ENCODE peak calls at places on chromosome 1, in ten cellular contexts. U is A549, G is PC-3, P is GM10248, L is lung, A is WTC11, Y is breast epithelium, D is BE2C, Z is HFFc6, I is AG10803. X is an unnamed sample.

GRCh38 chr1:2820731-2821372 is 19.4 kb upstream of the TTC34 start:
- DNase-seq in L (no peak), P (no peak), U (no peak), A (no peak), I (no peak), Z (no peak), Y (no peak), G (no peak), D (no peak), X (no peak)

GRCh38 chr1:161013591-161014513 is 7.1 kb downstream of the F11R start:
- DNase-seq in Z (no peak), G (peak; percentile 65), U (peak; percentile 92), I (peak; percentile 62), D (no peak), P (peak; percentile 84), Y (peak; percentile 93), L (peak; percentile 92), A (peak; percentile 79), X (no peak)

GRCh38 chr1:18635833-18636671 is 5.4 kb downstream of the PAX7 start:
- DNase-seq in U (no peak), A (peak; percentile 62), I (peak; percentile 3), Z (peak; percentile 3), Y (no peak), P (no peak), L (no peak), G (peak; percentile 22), D (no peak), X (no peak)

GRCh38 chr1:41539999-41540398 is 55.5 kb upstream of the EDN2 start:
- DNase-seq in Z (no peak), G (no peak), A (no peak), P (no peak), L (no peak), D (no peak), Y (no peak), U (no peak), I (no peak), X (no peak)

GRCh38 chr1:39637301-39637700 is 2.1 kb downstream of the HEYL start:
- DNase-seq in I (no peak), A (no peak), D (no peak), Y (no peak), P (no peak), L (no peak), U (no peak), G (no peak), Z (no peak), X (no peak)

GRCh38 chr1:99525313-99525712 is 120.6 kb upstream of the PALMD start:
- DNase-seq in Y (no peak), U (no peak), P (no peak), D (no peak), L (no peak), A (no peak), G (no peak), Z (no peak), I (peak; percentile 25), X (no peak)

GRCh38 chr1:185984113-185984836 is 250.1 kb downstream of the HMCN1 start:
- DNase-seq in G (no peak), P (no peak), L (no peak), Z (no peak), I (peak; percentile 43), U (no peak), D (no peak), Y (no peak), A (no peak), X (no peak)

GRCh38 chr1:29235955-29236742 is at the start of gene PTPRU:
- DNase-seq in Z (peak; percentile 39), G (peak; percentile 80), U (peak; percentile 49), D (peak; percentile 77), I (peak; percentile 58), P (peak; percentile 93), Y (peak; percentile 65), L (peak; percentile 80), A (peak; percentile 85), X (no peak)

GRCh38 chr1:34268311-34269042 is 91.8 kb downstream of the C1orf94 start:
- DNase-seq in L (peak; percentile 20), Y (no peak), U (no peak), G (peak; percentile 35), Z (peak; percentile 82), I (peak; percentile 88), D (no peak), A (no peak), P (no peak), X (peak; percentile 95)

GRCh38 chr1:229238674-229239415 is 32.1 kb upstream of the RAB4A start:
- DNase-seq in A (no peak), L (no peak), P (no peak), I (peak; percentile 58), Z (peak; percentile 27), U (no peak), G (no peak), D (no peak), Y (peak; percentile 53), X (no peak)

GRCh38 chr1:118148034-118148433 is 37.0 kb downstream of the SPAG17 start:
- DNase-seq in G (no peak), Y (no peak), U (no peak), I (peak; percentile 23), L (no peak), D (no peak), Z (peak; percentile 20), A (no peak), P (no peak), X (no peak)

GRCh38 chr1:18458751-18459133 is 22.0 kb upstream of the KLHDC7A start:
- DNase-seq in Y (no peak), I (no peak), D (no peak), G (no peak), A (no peak), U (no peak), L (no peak), P (no peak), Z (no peak), X (no peak)

GRCh38 chr1:47181955-47182680 is 7.7 kb downstream of the PDZK1IP1 start:
- DNase-seq in D (no peak), U (no peak), G (peak; percentile 34), Z (no peak), I (peak; percentile 27), P (no peak), L (no peak), Y (no peak), A (no peak), X (no peak)

GRCh38 chr1:64163972-64164371 is 39.5 kb upstream of the UBE2U start:
- DNase-seq in L (no peak), Y (no peak), A (no peak), Z (peak; percentile 47), I (peak; percentile 73), D (no peak), U (peak; percentile 2), G (peak; percentile 44), P (no peak), X (peak; percentile 18)
- TF ChIP-seq CTCF in L (no peak), Y (no peak), A (no peak), Z (peak; percentile 77), I (peak; percentile 70), D (peak; percentile 57), U (peak; percentile 40), G (peak; percentile 74), P (no peak), X (peak; percentile 74)

DNA sequence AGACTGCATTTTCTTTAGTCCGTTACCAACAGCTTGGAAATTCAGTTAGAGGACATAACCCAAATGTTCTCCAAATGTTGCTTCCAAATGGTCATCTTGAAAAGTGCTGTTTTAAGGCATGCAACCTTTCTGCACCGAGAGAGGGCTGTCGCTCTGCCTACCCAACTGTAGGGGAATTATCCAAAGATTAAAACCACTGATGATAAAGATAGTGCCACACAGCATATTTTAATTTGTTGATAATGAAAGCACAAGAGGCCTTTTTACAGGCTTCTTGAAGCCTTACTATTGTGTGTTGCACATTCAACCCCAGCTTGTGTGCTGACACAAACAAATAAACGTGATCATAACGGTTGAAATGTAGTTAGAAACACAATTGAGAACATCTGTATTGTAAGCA is 121.5 kb downstream of the LMO4 start:
- DNase-seq in G (no peak), Z (no peak), L (no peak), I (no peak), A (no peak), U (no peak), Y (no peak), P (no peak), D (no peak), X (no peak)
- TF ChIP-seq CTCF in G (no peak), Z (no peak), L (no peak), I (no peak), A (no peak), U (no peak), Y (no peak), P (no peak), D (no peak), X (no peak)

GRCh38 chr1:109963864-109964263 is 20.7 kb upstream of the AHCYL1 start:
- DNase-seq in Z (no peak), D (no peak), L (no peak), I (no peak), G (peak; percentile 43), U (no peak), P (no peak), Y (no peak), A (no peak), X (no peak)

GRCh38 chr1:109954180-109954579 is 30.4 kb upstream of the AHCYL1 start:
- DNase-seq in Y (no peak), G (no peak), P (no peak), D (no peak), I (no peak), L (no peak), U (no peak), Z (no peak), A (no peak), X (no peak)

GRCh38 chr1:109960745-109961094 is 23.8 kb upstream of the AHCYL1 start:
- DNase-seq in G (no peak), U (no peak), Y (no peak), D (no peak), A (no peak), L (no peak), I (no peak), Z (no peak), P (no peak), X (no peak)

GRCh38 chr1:109959632-109959973 is 25.0 kb upstream of the AHCYL1 start:
- DNase-seq in A (no peak), Z (no peak), P (no peak), Y (no peak), I (no peak), G (no peak), D (no peak), L (no peak), U (no peak), X (no peak)

GRCh38 chr1:109959974-109960744 is 24.4 kb upstream of the AHCYL1 start:
- DNase-seq in U (peak; percentile 87), G (peak; percentile 85), P (no peak), Z (peak; percentile 69), D (no peak), Y (no peak), L (no peak), A (peak; percentile 26), I (peak; percentile 92), X (peak; percentile 39)
- TF ChIP-seq CTCF in U (peak; percentile 27), G (peak; percentile 52), P (no peak), Z (peak; percentile 35), D (peak; percentile 6), Y (no peak), L (no peak), A (no peak), I (peak; percentile 16), X (no peak)

DNA sequence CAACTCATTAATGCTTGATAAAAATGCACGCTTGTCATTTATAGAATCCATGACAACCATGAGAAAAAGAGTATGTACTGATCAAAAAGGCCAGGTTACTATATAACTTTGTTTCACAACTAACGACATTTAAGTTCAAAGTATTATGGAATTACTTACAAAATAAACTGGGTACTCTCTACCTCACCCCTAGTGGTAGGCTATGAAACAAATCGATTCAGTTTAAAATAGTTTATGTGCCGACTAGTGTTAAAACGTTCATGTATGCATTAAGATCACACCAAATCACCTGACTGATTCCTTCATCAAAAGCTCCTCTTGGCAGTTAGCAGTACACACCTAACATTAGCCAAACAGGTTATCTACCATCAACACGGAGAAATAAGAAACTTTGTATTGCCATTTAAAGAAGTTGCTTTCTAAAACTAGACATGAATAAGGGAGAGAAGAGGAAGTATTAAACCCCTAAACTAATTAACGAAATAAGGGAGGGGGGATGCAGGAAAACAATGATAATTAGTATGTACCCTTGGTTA is 137.1 kb downstream of the AKT3 start:
- DNase-seq in P (no peak), L (no peak), Y (no peak), I (no peak), Z (no peak), U (no peak), G (peak; percentile 20), A (no peak), D (no peak), X (no peak)
- TF ChIP-seq CTCF in P (no peak), L (no peak), Y (no peak), I (peak; percentile 44), Z (peak; percentile 65), U (peak; percentile 21), G (peak; percentile 65), A (no peak), D (peak; percentile 46), X (peak; percentile 37)

X was measured in AG09309.